ENCODE peak calls at places on chromosome 11, in seven cellular contexts. G is spleen, X is SK-N-SH, Q is HCT116, V is GM12891, K is stomach, D is K562. L is an unnamed sample.
A peak's percentile ranks its signal among the peaks of the same experiment; 100 is the strongest.

GRCh38 chr11:111978028-111978771 is 41.1 kb downstream of the DIXDC1 start:
- DNase-seq in G (no peak), X (peak; percentile 52), Q (no peak), V (no peak), K (no peak), D (no peak), L (peak; percentile 85)

GRCh38 chr11:17596711-17597110 is 49.7 kb downstream of the OTOG start:
- DNase-seq in G (peak; percentile 63), X (no peak), Q (no peak), V (no peak), K (peak; percentile 13), D (no peak), L (no peak)

GRCh38 chr11:59968395-59968783 is 4.6 kb downstream of the OOSP4A start:
- DNase-seq in G (no peak), X (no peak), Q (no peak), V (no peak), K (no peak), D (no peak), L (no peak)

GRCh38 chr11:63920126-63920869 is 3.3 kb upstream of the RCOR2 start:
- DNase-seq in G (no peak), X (peak; percentile 62), Q (no peak), V (no peak), K (peak; percentile 87), D (no peak), L (no peak)

GRCh38 chr11:68312117-68312779 is at the start of gene LRP5:
- DNase-seq in G (no peak), X (peak; percentile 94), Q (no peak), V (peak; percentile 75), K (no peak), D (peak; percentile 95), L (no peak)

GRCh38 chr11:20707876-20708275 is 38.5 kb downstream of the NELL1 start:
- DNase-seq in G (no peak), X (no peak), Q (no peak), V (no peak), K (no peak), D (no peak), L (no peak)

GRCh38 chr11:82494988-82495432 is 238.7 kb downstream of the FAM181B start:
- DNase-seq in G (no peak), X (peak; percentile 22), Q (no peak), V (no peak), K (no peak), D (no peak), L (no peak)

GRCh38 chr11:2351701-2352100 is 25.4 kb upstream of the CD81 start:
- DNase-seq in G (no peak), X (no peak), Q (no peak), V (no peak), K (no peak), D (no peak), L (no peak)

GRCh38 chr11:34626393-34626792 is 5.5 kb downstream of the EHF start:
- DNase-seq in G (no peak), X (no peak), Q (no peak), V (no peak), K (no peak), D (no peak), L (no peak)

GRCh38 chr11:62124186-62125113 is 639 bp downstream of the INCENP start:
- DNase-seq in G (no peak), X (peak; percentile 69), Q (no peak), V (no peak), K (no peak), D (peak; percentile 30), L (peak; percentile 14)

GRCh38 chr11:99601179-99601578 is 580.4 kb downstream of the CNTN5 start:
- DNase-seq in G (no peak), X (no peak), Q (no peak), V (no peak), K (no peak), D (no peak), L (no peak)

GRCh38 chr11:75518771-75519653 is 6.7 kb downstream of the GDPD5 start:
- DNase-seq in G (no peak), X (no peak), Q (no peak), V (no peak), K (no peak), D (no peak), L (no peak)

GRCh38 chr11:71499546-71499945 is 27.5 kb upstream of the KRTAP5-7 start:
- DNase-seq in G (peak; percentile 7), X (no peak), Q (no peak), V (no peak), K (peak; percentile 22), D (no peak), L (no peak)

GRCh38 chr11:115958089-115959000 is 454.1 kb upstream of the CADM1 start:
- DNase-seq in G (no peak), X (no peak), Q (no peak), V (no peak), K (no peak), D (no peak), L (no peak)

GRCh38 chr11:35223429-35223828 is 84.5 kb downstream of the CD44 start:
- DNase-seq in G (no peak), X (peak; percentile 81), Q (no peak), V (no peak), K (no peak), D (no peak), L (no peak)

GRCh38 chr11:122093731-122094130 is 22.3 kb downstream of the BLID start:
- DNase-seq in G (no peak), X (no peak), Q (no peak), V (no peak), K (no peak), D (no peak), L (no peak)

GRCh38 chr11:102791271-102792036 is 6.5 kb downstream of the MMP1 start:
- DNase-seq in G (no peak), X (no peak), Q (no peak), V (no peak), K (no peak), D (no peak), L (no peak)

GRCh38 chr11:65502852-65503603 is 4.2 kb downstream of the MALAT1 start:
- DNase-seq in G (no peak), X (no peak), Q (no peak), V (no peak), K (no peak), D (peak; percentile 31), L (no peak)

GRCh38 chr11:123833095-123833494 is 26.9 kb upstream of the OR6M1 start:
- DNase-seq in G (no peak), X (no peak), Q (no peak), V (no peak), K (no peak), D (no peak), L (no peak)

GRCh38 chr11:85826096-85826855 is 15.3 kb upstream of the SYTL2 start:
- DNase-seq in G (no peak), X (peak; percentile 64), Q (no peak), V (peak; percentile 13), K (no peak), D (no peak), L (no peak)

GRCh38 chr11:64767344-64768299 is 7.8 kb upstream of the PYGM start:
- DNase-seq in G (peak; percentile 91), X (peak; percentile 76), Q (peak; percentile 45), V (peak; percentile 45), K (peak; percentile 73), D (peak; percentile 47), L (no peak)

GRCh38 chr11:2355000-2355644 is 22.0 kb upstream of the CD81 start:
- DNase-seq in G (no peak), X (no peak), Q (no peak), V (no peak), K (no peak), D (no peak), L (no peak)

GRCh38 chr11:71268706-71269321 is 16.4 kb upstream of the SHANK2 start:
- DNase-seq in G (no peak), X (no peak), Q (no peak), V (no peak), K (no peak), D (no peak), L (no peak)

DNA sequence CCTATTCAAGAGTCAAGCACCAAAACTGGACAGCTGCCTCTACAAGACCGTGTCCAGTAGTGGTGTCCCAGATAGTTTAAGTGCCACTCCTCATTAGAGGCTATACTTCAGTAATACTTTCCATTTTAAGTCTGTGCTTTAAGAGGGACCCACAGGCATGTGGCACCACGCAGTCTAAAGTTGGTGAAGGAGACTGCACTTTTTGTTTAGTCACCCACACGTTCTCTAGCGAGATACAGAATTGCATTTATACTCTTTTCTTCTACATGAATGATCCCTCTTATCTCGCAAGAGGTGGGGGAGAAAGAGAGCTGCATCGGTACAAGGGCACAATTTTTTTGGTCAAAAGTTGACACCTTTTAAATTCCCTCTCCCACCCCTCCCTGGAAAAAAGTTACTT is 41.5 kb downstream of the DDX6 start:
- DNase-seq in G (no peak), X (no peak), Q (no peak), V (no peak), K (no peak), D (no peak), L (no peak)
- TF ChIP-seq POLR2AphosphoS5 in G (peak; percentile 55), X (no peak), Q (no peak), V (no peak), K (no peak), D (no peak), L (no peak)

GRCh38 chr11:73971175-73971719 is 11.4 kb downstream of the UCP2 start:
- DNase-seq in G (peak; percentile 67), X (no peak), Q (no peak), V (no peak), K (no peak), D (peak; percentile 12), L (no peak)

GRCh38 chr11:73974611-73975478 is 7.8 kb downstream of the UCP2 start:
- DNase-seq in G (peak; percentile 74), X (no peak), Q (no peak), V (no peak), K (no peak), D (no peak), L (no peak)

GRCh38 chr11:73969991-73970800 is 12.4 kb downstream of the UCP2 start:
- DNase-seq in G (peak; percentile 83), X (peak; percentile 64), Q (no peak), V (no peak), K (no peak), D (peak; percentile 31), L (no peak)

GRCh38 chr11:73972620-73973449 is 9.8 kb downstream of the UCP2 start:
- DNase-seq in G (peak; percentile 74), X (no peak), Q (no peak), V (no peak), K (no peak), D (no peak), L (no peak)

GRCh38 chr11:73972187-73972586 is 10.5 kb downstream of the UCP2 start:
- DNase-seq in G (peak; percentile 58), X (no peak), Q (no peak), V (no peak), K (no peak), D (peak; percentile 13), L (no peak)
- TF ChIP-seq POLR2AphosphoS5 in G (peak; percentile 77), X (no peak), Q (no peak), V (no peak), K (no peak), D (no peak), L (no peak)

DNA sequence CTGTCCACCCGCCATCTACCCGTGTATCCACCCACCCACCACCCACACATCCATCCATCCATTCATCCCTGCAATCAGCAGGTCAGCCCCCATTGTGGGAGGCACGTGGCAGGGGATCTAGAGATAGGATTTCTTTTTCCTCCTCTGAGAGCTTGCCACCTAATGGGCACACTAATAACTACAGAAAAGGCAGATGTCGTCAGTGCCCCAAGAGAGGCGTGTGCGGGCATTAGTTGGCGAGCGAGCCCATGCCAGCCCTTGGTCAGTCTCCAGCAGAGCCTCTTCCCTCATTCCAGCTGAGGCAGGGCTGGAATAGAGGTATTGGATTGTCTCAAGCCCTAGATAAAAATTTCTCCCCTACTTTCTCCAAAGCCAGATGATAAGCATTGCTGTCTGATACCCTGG is 9.7 kb downstream of the USP2 start:
- DNase-seq in G (no peak), X (peak; percentile 44), Q (no peak), V (no peak), K (no peak), D (no peak), L (no peak)
- TF ChIP-seq POLR2AphosphoS5 in G (no peak), X (no peak), Q (no peak), V (no peak), K (no peak), D (no peak), L (no peak)

GRCh38 chr11:14676068-14676467 is 32.5 kb downstream of the PDE3B start:
- DNase-seq in G (no peak), X (no peak), Q (no peak), V (no peak), K (no peak), D (no peak), L (no peak)
- TF ChIP-seq POLR2AphosphoS5 in G (no peak), X (no peak), Q (no peak), V (no peak), K (no peak), D (no peak), L (no peak)

L was measured in prostate gland.